ENCODE peak calls at places on chromosomes 7 and 10, in five cellular contexts. One of them, this sample, is unnamed. For H3K9me3, the result is how much of the 10 kb centered on the place peaks cover.

GRCh38 chr7:120856621-120857352 is 1.2 kb downstream of the TSPAN12 start:
- DNase-seq in mammary epithelial cell: peak
- DNase-seq in transverse colon: peak
- DNase-seq in naive thymus-derived CD4-positive, alpha-beta T cell: no peak
- DNase-seq in heart right ventricle: peak
- DNase-seq in this sample: no peak

GRCh38 chr10:50508315-50509051 is 115.3 kb downstream of the SGMS1 start:
- DNase-seq in naive thymus-derived CD4-positive, alpha-beta T cell: no peak
- DNase-seq in transverse colon: no peak
- DNase-seq in heart right ventricle: no peak
- DNase-seq in mammary epithelial cell: no peak
- DNase-seq in this sample: no peak

GRCh38 chr7:105055621-105056020 is 41.6 kb downstream of the KMT2E start:
- DNase-seq in naive thymus-derived CD4-positive, alpha-beta T cell: no peak
- DNase-seq in heart right ventricle: no peak
- DNase-seq in mammary epithelial cell: no peak
- DNase-seq in transverse colon: no peak
- DNase-seq in this sample: no peak

GRCh38 chr7:40586197-40586596 is 451.4 kb downstream of the SUGCT start:
- DNase-seq in transverse colon: no peak
- DNase-seq in mammary epithelial cell: peak
- DNase-seq in heart right ventricle: no peak
- DNase-seq in naive thymus-derived CD4-positive, alpha-beta T cell: no peak
- DNase-seq in this sample: no peak

GRCh38 chr10:71475243-71475871 is 78.6 kb downstream of the CDH23 start:
- DNase-seq in mammary epithelial cell: no peak
- DNase-seq in naive thymus-derived CD4-positive, alpha-beta T cell: no peak
- DNase-seq in transverse colon: no peak
- DNase-seq in heart right ventricle: no peak
- DNase-seq in this sample: no peak

GRCh38 chr7:43647314-43647691 is 64.4 kb downstream of the STK17A start:
- DNase-seq in transverse colon: no peak
- DNase-seq in naive thymus-derived CD4-positive, alpha-beta T cell: no peak
- DNase-seq in heart right ventricle: no peak
- DNase-seq in mammary epithelial cell: no peak
- DNase-seq in this sample: no peak

GRCh38 chr7:144397086-144397485 is 6.4 kb downstream of the NOBOX start:
- DNase-seq in heart right ventricle: no peak
- DNase-seq in naive thymus-derived CD4-positive, alpha-beta T cell: no peak
- DNase-seq in mammary epithelial cell: no peak
- DNase-seq in transverse colon: no peak
- DNase-seq in this sample: no peak

GRCh38 chr7:134084488-134085144 is 42.5 kb upstream of the LRGUK start:
- DNase-seq in naive thymus-derived CD4-positive, alpha-beta T cell: no peak
- DNase-seq in mammary epithelial cell: no peak
- DNase-seq in heart right ventricle: no peak
- DNase-seq in transverse colon: no peak
- DNase-seq in this sample: no peak

GRCh38 chr10:12531305-12531738 is 182.0 kb downstream of the CAMK1D start:
- DNase-seq in naive thymus-derived CD4-positive, alpha-beta T cell: no peak
- DNase-seq in heart right ventricle: peak
- DNase-seq in transverse colon: peak
- DNase-seq in mammary epithelial cell: no peak
- DNase-seq in this sample: no peak

GRCh38 chr7:88337556-88337955 is 30.9 kb upstream of the STEAP4 start:
- DNase-seq in naive thymus-derived CD4-positive, alpha-beta T cell: no peak
- DNase-seq in mammary epithelial cell: peak
- DNase-seq in transverse colon: no peak
- DNase-seq in heart right ventricle: no peak
- DNase-seq in this sample: no peak

GRCh38 chr10:83917519-83918506 is 221.5 kb upstream of the GHITM start:
- DNase-seq in naive thymus-derived CD4-positive, alpha-beta T cell: no peak
- DNase-seq in heart right ventricle: no peak
- DNase-seq in mammary epithelial cell: no peak
- DNase-seq in transverse colon: peak
- DNase-seq in this sample: no peak

GRCh38 chr10:115491526-115492140 is 398.5 kb downstream of the ATRNL1 start:
- DNase-seq in naive thymus-derived CD4-positive, alpha-beta T cell: no peak
- DNase-seq in heart right ventricle: no peak
- DNase-seq in transverse colon: no peak
- DNase-seq in mammary epithelial cell: no peak
- DNase-seq in this sample: no peak

GRCh38 chr7:135888740-135889139 is 88.4 kb downstream of the MTPN start:
- DNase-seq in naive thymus-derived CD4-positive, alpha-beta T cell: no peak
- DNase-seq in mammary epithelial cell: no peak
- DNase-seq in transverse colon: no peak
- DNase-seq in heart right ventricle: no peak
- DNase-seq in this sample: no peak

GRCh38 chr10:99906470-99906869 is 103.3 kb downstream of the DNMBP start:
- DNase-seq in naive thymus-derived CD4-positive, alpha-beta T cell: no peak
- DNase-seq in mammary epithelial cell: peak
- DNase-seq in transverse colon: no peak
- DNase-seq in heart right ventricle: no peak
- DNase-seq in this sample: no peak

GRCh38 chr7:138258194-138258554 is 181.9 kb downstream of the AKR1D1 start:
- DNase-seq in heart right ventricle: no peak
- DNase-seq in mammary epithelial cell: no peak
- DNase-seq in transverse colon: no peak
- DNase-seq in naive thymus-derived CD4-positive, alpha-beta T cell: no peak
- DNase-seq in this sample: no peak

GRCh38 chr7:83821866-83822265 is 172.9 kb upstream of the SEMA3E start:
- DNase-seq in mammary epithelial cell: peak
- DNase-seq in heart right ventricle: no peak
- DNase-seq in transverse colon: no peak
- DNase-seq in naive thymus-derived CD4-positive, alpha-beta T cell: no peak
- DNase-seq in this sample: no peak

GRCh38 chr7:137454169-137455166 is 110.9 kb upstream of the PTN start:
- DNase-seq in naive thymus-derived CD4-positive, alpha-beta T cell: no peak
- DNase-seq in mammary epithelial cell: peak
- DNase-seq in transverse colon: peak
- DNase-seq in heart right ventricle: peak
- DNase-seq in this sample: no peak

GRCh38 chr10:80498833-80499671 is 38.6 kb upstream of the SH2D4B start:
- DNase-seq in mammary epithelial cell: peak
- DNase-seq in naive thymus-derived CD4-positive, alpha-beta T cell: no peak
- DNase-seq in heart right ventricle: peak
- DNase-seq in transverse colon: peak
- DNase-seq in this sample: no peak

GRCh38 chr10:123786896-123787295 is 104.7 kb downstream of the CPXM2 start:
- DNase-seq in naive thymus-derived CD4-positive, alpha-beta T cell: no peak
- DNase-seq in mammary epithelial cell: no peak
- DNase-seq in transverse colon: no peak
- DNase-seq in heart right ventricle: no peak
- DNase-seq in this sample: no peak

GRCh38 chr10:29239569-29240472 is 49.0 kb upstream of the LYZL1 start:
- DNase-seq in heart right ventricle: no peak
- DNase-seq in transverse colon: no peak
- DNase-seq in mammary epithelial cell: no peak
- DNase-seq in naive thymus-derived CD4-positive, alpha-beta T cell: no peak
- DNase-seq in this sample: no peak

GRCh38 chr7:40194743-40195142 is 59.9 kb downstream of the SUGCT start:
- DNase-seq in transverse colon: no peak
- DNase-seq in naive thymus-derived CD4-positive, alpha-beta T cell: no peak
- DNase-seq in mammary epithelial cell: peak
- DNase-seq in heart right ventricle: no peak
- DNase-seq in this sample: no peak

GRCh38 chr7:55574062-55574717 is 1.9 kb upstream of the VOPP1 start:
- DNase-seq in naive thymus-derived CD4-positive, alpha-beta T cell: peak
- DNase-seq in transverse colon: no peak
- DNase-seq in mammary epithelial cell: peak
- DNase-seq in heart right ventricle: no peak
- DNase-seq in this sample: no peak

GRCh38 chr10:78165617-78166016 is 132.0 kb downstream of the RPS24 start:
- DNase-seq in naive thymus-derived CD4-positive, alpha-beta T cell: no peak
- DNase-seq in transverse colon: no peak
- DNase-seq in heart right ventricle: no peak
- DNase-seq in mammary epithelial cell: no peak
- DNase-seq in this sample: no peak

GRCh38 chr10:70557876-70558275 is 44.7 kb downstream of the PRF1 start:
- DNase-seq in naive thymus-derived CD4-positive, alpha-beta T cell: no peak
- DNase-seq in transverse colon: no peak
- DNase-seq in mammary epithelial cell: no peak
- DNase-seq in heart right ventricle: no peak
- DNase-seq in this sample: no peak

GRCh38 chr7:30800785-30801252 is 29.6 kb downstream of the MINDY4 start:
- DNase-seq in mammary epithelial cell: peak
- DNase-seq in transverse colon: peak
- DNase-seq in naive thymus-derived CD4-positive, alpha-beta T cell: peak
- DNase-seq in heart right ventricle: peak
- DNase-seq in this sample: no peak

GRCh38 chr7:92766461-92767003 is 69.8 kb downstream of the CDK6 start:
- DNase-seq in mammary epithelial cell: peak
- DNase-seq in transverse colon: no peak
- DNase-seq in naive thymus-derived CD4-positive, alpha-beta T cell: no peak
- DNase-seq in heart right ventricle: no peak
- DNase-seq in this sample: no peak

GRCh38 chr10:23373156-23373555 is 28.6 kb upstream of the C10orf67 start:
- DNase-seq in naive thymus-derived CD4-positive, alpha-beta T cell: no peak
- DNase-seq in heart right ventricle: no peak
- DNase-seq in transverse colon: no peak
- DNase-seq in mammary epithelial cell: peak
- DNase-seq in this sample: no peak

GRCh38 chr7:36683695-36684357 is 40.5 kb downstream of the AOAH start:
- DNase-seq in naive thymus-derived CD4-positive, alpha-beta T cell: no peak
- DNase-seq in transverse colon: no peak
- DNase-seq in mammary epithelial cell: peak
- DNase-seq in heart right ventricle: no peak
- DNase-seq in this sample: no peak

GRCh38 chr10:48503293-48503911 is 101.5 kb downstream of the ARHGAP22 start:
- DNase-seq in transverse colon: no peak
- DNase-seq in mammary epithelial cell: no peak
- DNase-seq in naive thymus-derived CD4-positive, alpha-beta T cell: no peak
- DNase-seq in heart right ventricle: no peak
- DNase-seq in this sample: no peak

GRCh38 chr7:44982970-44983369 is 4.2 kb upstream of the MYO1G start:
- DNase-seq in transverse colon: no peak
- DNase-seq in naive thymus-derived CD4-positive, alpha-beta T cell: no peak
- DNase-seq in heart right ventricle: no peak
- DNase-seq in mammary epithelial cell: no peak
- DNase-seq in this sample: no peak

GRCh38 chr7:2937701-2938513 is 93.8 kb upstream of the GNA12 start:
- DNase-seq in naive thymus-derived CD4-positive, alpha-beta T cell: no peak
- DNase-seq in mammary epithelial cell: no peak
- DNase-seq in transverse colon: no peak
- DNase-seq in heart right ventricle: no peak
- DNase-seq in this sample: no peak

GRCh38 chr10:69025370-69025896 is 36.8 kb downstream of the KIFBP start:
- DNase-seq in transverse colon: no peak
- DNase-seq in mammary epithelial cell: no peak
- DNase-seq in naive thymus-derived CD4-positive, alpha-beta T cell: no peak
- DNase-seq in heart right ventricle: no peak
- DNase-seq in this sample: no peak

GRCh38 chr10:91975438-91975837 is 51.9 kb downstream of the BTAF1 start:
- DNase-seq in mammary epithelial cell: peak
- DNase-seq in naive thymus-derived CD4-positive, alpha-beta T cell: no peak
- DNase-seq in heart right ventricle: no peak
- DNase-seq in transverse colon: no peak
- DNase-seq in this sample: no peak

GRCh38 chr7:157586426-157586955 is 249.7 kb downstream of the DNAJB6 start:
- DNase-seq in naive thymus-derived CD4-positive, alpha-beta T cell: no peak
- DNase-seq in mammary epithelial cell: no peak
- DNase-seq in transverse colon: no peak
- DNase-seq in heart right ventricle: no peak
- DNase-seq in this sample: no peak
- H3K9me3 ChIP-seq in naive thymus-derived CD4-positive, alpha-beta T cell: under half
- H3K9me3 ChIP-seq in mammary epithelial cell: under half
- H3K9me3 ChIP-seq in transverse colon: under half
- H3K9me3 ChIP-seq in heart right ventricle: under half
- H3K9me3 ChIP-seq in this sample: under half

GRCh38 chr10:37975407-37975991 is 948 bp downstream of the ZNF25 start:
- DNase-seq in mammary epithelial cell: peak
- DNase-seq in transverse colon: no peak
- DNase-seq in heart right ventricle: no peak
- DNase-seq in naive thymus-derived CD4-positive, alpha-beta T cell: peak
- DNase-seq in this sample: no peak

GRCh38 chr10:37976880-37977203 is 395 bp upstream of the ZNF25 start:
- DNase-seq in heart right ventricle: no peak
- DNase-seq in mammary epithelial cell: no peak
- DNase-seq in transverse colon: no peak
- DNase-seq in naive thymus-derived CD4-positive, alpha-beta T cell: no peak
- DNase-seq in this sample: no peak

GRCh38 chr10:37972396-37972795 is 4.1 kb downstream of the ZNF25 start:
- DNase-seq in mammary epithelial cell: no peak
- DNase-seq in transverse colon: no peak
- DNase-seq in heart right ventricle: no peak
- DNase-seq in naive thymus-derived CD4-positive, alpha-beta T cell: no peak
- DNase-seq in this sample: no peak

GRCh38 chr10:37976091-37976879 is at the start of gene ZNF25:
- DNase-seq in mammary epithelial cell: peak
- DNase-seq in naive thymus-derived CD4-positive, alpha-beta T cell: peak
- DNase-seq in transverse colon: peak
- DNase-seq in heart right ventricle: peak
- DNase-seq in this sample: peak
- H3K9me3 ChIP-seq in mammary epithelial cell: under half
- H3K9me3 ChIP-seq in naive thymus-derived CD4-positive, alpha-beta T cell: under half
- H3K9me3 ChIP-seq in transverse colon: under half
- H3K9me3 ChIP-seq in heart right ventricle: under half
- H3K9me3 ChIP-seq in this sample: under half

GRCh38 chr7:22016547-22016946 is 70.8 kb upstream of the CDCA7L start:
- DNase-seq in naive thymus-derived CD4-positive, alpha-beta T cell: no peak
- DNase-seq in heart right ventricle: no peak
- DNase-seq in transverse colon: no peak
- DNase-seq in mammary epithelial cell: no peak
- DNase-seq in this sample: no peak
- H3K9me3 ChIP-seq in naive thymus-derived CD4-positive, alpha-beta T cell: under half
- H3K9me3 ChIP-seq in heart right ventricle: under half
- H3K9me3 ChIP-seq in transverse colon: under half
- H3K9me3 ChIP-seq in mammary epithelial cell: under half
- H3K9me3 ChIP-seq in this sample: under half

DNA sequence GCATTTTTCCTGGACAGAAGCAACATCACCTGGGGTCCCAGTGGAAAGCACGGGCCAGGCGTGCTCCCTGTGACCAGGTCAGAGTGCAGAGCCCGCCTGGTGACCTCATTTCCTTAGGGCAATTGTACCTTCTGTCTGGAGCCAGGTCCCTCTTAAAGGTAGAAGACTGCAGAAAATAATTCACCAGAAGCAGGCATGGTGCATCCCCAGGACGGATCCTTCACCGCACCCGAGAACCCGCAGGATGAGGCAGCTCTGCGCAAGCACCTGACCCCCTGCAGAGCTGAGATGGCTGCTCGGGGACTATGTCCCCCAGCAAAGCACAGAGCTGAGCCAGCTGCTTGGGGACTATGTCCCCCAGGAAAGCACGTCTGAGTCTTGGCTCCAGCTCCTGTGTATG is 557.6 kb downstream of the PTPRN2 start:
- DNase-seq in heart right ventricle: no peak
- DNase-seq in mammary epithelial cell: no peak
- DNase-seq in naive thymus-derived CD4-positive, alpha-beta T cell: no peak
- DNase-seq in transverse colon: no peak
- DNase-seq in this sample: no peak
- H3K9me3 ChIP-seq in heart right ventricle: under half
- H3K9me3 ChIP-seq in mammary epithelial cell: under half
- H3K9me3 ChIP-seq in naive thymus-derived CD4-positive, alpha-beta T cell: under half
- H3K9me3 ChIP-seq in transverse colon: under half
- H3K9me3 ChIP-seq in this sample: under half

This sample was measured in T-helper 17 cell.